ENCODE peak calls at places on chromosomes 2 and 18, in four cellular contexts. T, Q, F and U are unnamed samples.

GRCh38 chr18:63604791-63605567 is 17.8 kb downstream of the SERPINB13 start:
- DNase-seq in T (no peak), Q (no peak), F (no peak), U (no peak)

GRCh38 chr18:63511285-63511684 is 30.9 kb upstream of the SERPINB12 start:
- DNase-seq in T (peak; percentile 94), Q (no peak), F (peak; percentile 23), U (no peak)

GRCh38 chr2:18987592-18988073 is 370.8 kb downstream of the OSR1 start:
- DNase-seq in T (no peak), Q (peak; percentile 61), F (no peak), U (no peak)

GRCh38 chr2:98468621-98469236 is 24.1 kb downstream of the INPP4A start:
- DNase-seq in T (no peak), Q (no peak), F (no peak), U (no peak)

GRCh38 chr18:34821669-34822210 is 111.6 kb downstream of the DTNA start:
- DNase-seq in T (peak; percentile 55), Q (no peak), F (no peak), U (no peak)

GRCh38 chr2:213848631-213849030 is 562.2 kb upstream of the VWC2L start:
- DNase-seq in T (no peak), Q (no peak), F (no peak), U (no peak)

GRCh38 chr2:121697108-121697631 is 39.5 kb downstream of the NIFK start:
- DNase-seq in T (no peak), Q (peak; percentile 52), F (no peak), U (no peak)

GRCh38 chr18:10430696-10431095 is 23.7 kb upstream of the APCDD1 start:
- DNase-seq in T (no peak), Q (no peak), F (no peak), U (no peak)

GRCh38 chr2:18299423-18300212 is 260.8 kb downstream of the RDH14 start:
- DNase-seq in T (peak; percentile 40), Q (no peak), F (no peak), U (no peak)

GRCh38 chr18:49098386-49098785 is 147.6 kb upstream of the SMAD7 start:
- DNase-seq in T (no peak), Q (no peak), F (no peak), U (no peak)

GRCh38 chr2:182360012-182360662 is 66.7 kb downstream of the PDE1A start:
- DNase-seq in T (no peak), Q (peak; percentile 60), F (no peak), U (no peak)

GRCh38 chr2:40343904-40344303 is 108.0 kb downstream of the SLC8A1 start:
- DNase-seq in T (no peak), Q (no peak), F (no peak), U (no peak)

GRCh38 chr18:50986360-50987087 is 18.7 kb downstream of the ELAC1 start:
- DNase-seq in T (no peak), Q (no peak), F (no peak), U (no peak)

GRCh38 chr2:95526360-95527341 is 42.1 kb upstream of the TRIM43B start:
- DNase-seq in T (peak; percentile 78), Q (peak; percentile 74), F (peak; percentile 80), U (peak; percentile 52)

GRCh38 chr2:238125127-238125885 is 13.2 kb upstream of the KLHL30 start:
- DNase-seq in T (no peak), Q (no peak), F (no peak), U (no peak)

GRCh38 chr18:45416168-45416567 is 199.1 kb upstream of the SLC14A2 start:
- DNase-seq in T (peak; percentile 3), Q (no peak), F (peak; percentile 57), U (no peak)

GRCh38 chr2:223590964-223591363 is 11.2 kb downstream of the SCG2 start:
- DNase-seq in T (no peak), Q (no peak), F (no peak), U (no peak)

GRCh38 chr2:6826081-6826913 is 39.4 kb downstream of the CMPK2 start:
- DNase-seq in T (peak; percentile 78), Q (peak; percentile 38), F (no peak), U (no peak)

GRCh38 chr2:179650420-179650819 is 211.0 kb downstream of the ZNF385B start:
- DNase-seq in T (no peak), Q (no peak), F (no peak), U (no peak)
- TF ChIP-seq POLR2AphosphoS5 in T (no peak), Q (no peak), F (no peak), U (no peak)

GRCh38 chr2:164746713-164747112 is 94.9 kb downstream of the COBLL1 start:
- DNase-seq in T (no peak), Q (no peak), F (no peak), U (no peak)

GRCh38 chr2:164747140-164747539 is 94.5 kb downstream of the COBLL1 start:
- DNase-seq in T (no peak), Q (no peak), F (no peak), U (no peak)

GRCh38 chr2:164742738-164743317 is 98.8 kb downstream of the COBLL1 start:
- DNase-seq in T (no peak), Q (no peak), F (no peak), U (no peak)

GRCh38 chr2:164745012-164745797 is 96.4 kb downstream of the COBLL1 start:
- DNase-seq in T (no peak), Q (no peak), F (no peak), U (no peak)

DNA sequence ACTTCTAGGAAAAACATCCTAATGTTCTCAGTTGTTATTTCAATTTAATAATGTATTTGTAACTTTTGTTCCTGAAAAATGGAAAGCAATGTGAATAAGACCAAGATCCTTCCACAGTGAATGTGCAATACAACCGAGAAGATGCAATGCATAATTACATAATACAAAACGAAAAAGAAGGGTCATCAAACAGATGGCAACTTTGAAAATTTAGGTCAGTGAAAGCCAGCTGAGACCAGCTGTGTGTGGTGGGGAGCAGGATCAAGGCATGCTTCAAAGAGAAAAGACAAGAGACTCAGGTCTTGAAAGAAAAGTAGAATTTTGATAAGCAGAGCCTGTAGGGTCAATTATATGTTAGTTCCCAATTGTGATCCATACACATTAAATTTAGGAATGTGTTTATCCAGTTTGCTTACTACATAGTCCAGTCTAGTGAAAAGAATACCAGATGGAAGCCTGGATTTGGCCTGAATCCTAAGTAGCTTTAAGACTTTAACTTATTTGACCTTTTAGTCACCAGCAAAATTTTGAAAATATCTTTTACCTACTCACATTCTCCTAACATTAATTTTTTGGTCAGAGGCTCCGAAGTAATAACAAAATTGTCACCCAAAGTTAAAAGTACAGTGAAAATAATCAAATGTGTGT is 93.7 kb downstream of the COBLL1 start:
- DNase-seq in T (no peak), Q (no peak), F (no peak), U (no peak)
- TF ChIP-seq POLR2AphosphoS5 in T (no peak), Q (no peak), F (no peak), U (no peak)

GRCh38 chr2:109332880-109333279 is 203.9 kb downstream of the SH3RF3 start:
- DNase-seq in T (no peak), Q (no peak), F (no peak), U (no peak)
- TF ChIP-seq POLR2AphosphoS5 in T (no peak), Q (no peak), F (no peak), U (no peak)

GRCh38 chr18:56999823-57000222 is 147.1 kb upstream of the BOD1L2 start:
- DNase-seq in T (no peak), Q (no peak), F (no peak), U (no peak)

GRCh38 chr18:57004366-57005121 is 142.3 kb upstream of the BOD1L2 start:
- DNase-seq in T (no peak), Q (no peak), F (no peak), U (no peak)

GRCh38 chr18:57002627-57003026 is 144.3 kb upstream of the BOD1L2 start:
- DNase-seq in T (no peak), Q (no peak), F (no peak), U (no peak)

GRCh38 chr18:57008001-57008686 is 138.7 kb upstream of the BOD1L2 start:
- DNase-seq in T (peak; percentile 22), Q (no peak), F (no peak), U (no peak)

DNA sequence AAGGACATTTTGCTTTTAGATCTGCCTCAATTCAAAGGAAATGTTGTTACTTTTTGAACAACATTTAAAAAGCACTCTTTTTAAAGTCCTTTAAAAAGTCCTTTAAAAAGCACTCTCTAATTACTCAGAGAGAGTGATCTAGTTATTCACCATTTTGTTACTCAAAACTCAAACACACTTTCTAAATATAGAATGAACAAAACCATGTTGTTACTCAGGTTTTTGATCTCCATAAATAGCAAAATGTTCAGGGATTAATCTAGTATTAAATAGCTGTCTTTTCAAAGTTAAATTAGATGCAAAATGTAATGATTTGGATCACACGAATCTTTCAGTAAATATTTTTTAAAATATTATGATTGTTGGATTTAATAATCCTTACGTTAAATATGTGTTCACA is 143.5 kb upstream of the BOD1L2 start:
- DNase-seq in T (no peak), Q (no peak), F (no peak), U (no peak)
- TF ChIP-seq POLR2AphosphoS5 in T (no peak), Q (no peak), F (no peak), U (no peak)

DNA sequence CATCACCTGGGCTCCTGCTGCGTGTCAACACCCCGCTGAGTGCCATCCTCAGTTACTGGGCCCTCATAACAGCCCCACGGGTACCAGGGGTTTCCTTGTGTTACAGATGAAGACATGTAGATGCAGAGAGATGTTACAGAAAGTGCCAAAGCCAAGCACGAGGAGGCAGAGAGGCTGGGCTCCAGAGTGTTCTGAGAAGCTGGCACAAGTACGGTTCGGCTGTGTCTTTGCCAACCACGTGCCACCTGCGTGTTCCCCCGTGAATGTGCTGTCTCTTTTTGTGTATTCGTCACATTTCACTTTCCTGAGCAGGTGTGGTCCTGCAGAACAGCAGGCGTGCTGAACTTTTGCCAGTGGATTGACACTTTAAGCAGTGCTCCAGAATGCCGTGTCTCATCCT is 124.6 kb downstream of the NCK2 start:
- DNase-seq in T (no peak), Q (no peak), F (no peak), U (no peak)
- TF ChIP-seq POLR2AphosphoS5 in T (no peak), Q (no peak), F (no peak), U (no peak)

GRCh38 chr2:38866773-38867443 is 8.8 kb downstream of the DHX57 start:
- DNase-seq in T (no peak), Q (no peak), F (no peak), U (no peak)
- TF ChIP-seq POLR2AphosphoS5 in T (no peak), Q (no peak), F (no peak), U (no peak)

DNA sequence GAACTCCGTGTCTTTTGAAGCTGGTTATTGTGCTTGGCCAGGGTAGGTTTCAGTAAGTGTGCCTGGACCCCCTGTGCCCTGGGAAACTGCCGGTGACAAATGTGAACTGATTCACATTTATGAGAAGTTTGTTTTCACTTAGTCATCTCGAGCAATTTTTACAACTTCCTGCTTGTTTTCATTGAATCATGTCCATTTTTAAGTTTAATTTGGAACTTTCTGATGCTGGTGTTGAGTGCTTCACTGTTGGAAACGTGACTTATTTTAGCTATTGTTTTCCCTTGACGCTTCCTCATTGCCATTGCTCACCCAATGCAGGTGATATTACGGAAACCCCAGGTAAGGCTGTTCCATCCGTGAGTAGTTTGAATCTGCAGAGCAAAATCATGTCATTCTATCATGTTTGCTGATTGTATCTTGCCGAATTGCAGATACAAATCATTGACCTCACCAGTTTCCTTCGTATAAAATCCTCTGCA is 97.2 kb downstream of the RTN4 start:
- DNase-seq in T (no peak), Q (no peak), F (no peak), U (no peak)
- TF ChIP-seq POLR2AphosphoS5 in T (no peak), Q (no peak), F (no peak), U (no peak)